ENCODE peak calls at places on chromosome 17, in nine cellular contexts. C is EH, V is HS-27A, R is choroid plexus epithelial cell, M is midbrain, S is AG04449, B is NCI-H1417, L is GM12864, N is WTC11. X is an unnamed sample.

GRCh38 chr17:47694818-47695663 is 1.1 kb downstream of the TBKBP1 start:
- DNase-seq in S (no peak), R (peak; percentile 30), B (no peak), N (no peak), L (no peak), V (no peak), M (peak; percentile 24), C (peak; percentile 62), X (peak; percentile 45)

GRCh38 chr17:39601010-39601597 is 6.6 kb downstream of the NEUROD2 start:
- DNase-seq in M (no peak), C (no peak), V (no peak), L (no peak), N (peak; percentile 65), B (no peak), R (no peak), S (no peak), X (no peak)

GRCh38 chr17:42999003-42999525 is 845 bp downstream of the RPL27 start:
- DNase-seq in V (no peak), C (no peak), L (no peak), N (no peak), R (no peak), M (no peak), S (no peak), B (no peak), X (no peak)

GRCh38 chr17:948284-948852 is 31.2 kb downstream of the NXN start:
- DNase-seq in M (no peak), L (no peak), C (peak; percentile 70), V (no peak), S (no peak), N (peak; percentile 63), B (no peak), R (no peak), X (peak; percentile 38)

GRCh38 chr17:57935833-57936807 is 19.1 kb downstream of the CUEDC1 start:
- DNase-seq in L (no peak), N (no peak), C (peak; percentile 89), S (no peak), R (no peak), B (no peak), V (no peak), M (peak; percentile 76), X (peak; percentile 37)

GRCh38 chr17:70313450-70313849 is 144.1 kb downstream of the KCNJ2 start:
- DNase-seq in C (no peak), R (peak; percentile 50), V (no peak), N (no peak), M (no peak), S (no peak), L (no peak), B (no peak), X (no peak)

GRCh38 chr17:32947736-32948135 is 19.8 kb downstream of the TMEM98 start:
- DNase-seq in B (no peak), L (no peak), M (no peak), C (no peak), R (no peak), V (no peak), N (no peak), S (no peak), X (no peak)

GRCh38 chr17:64202683-64203430 is 60.2 kb downstream of the TEX2 start:
- DNase-seq in V (peak; percentile 9), C (peak; percentile 89), M (peak; percentile 83), L (no peak), S (no peak), N (no peak), R (peak; percentile 84), B (no peak), X (no peak)

GRCh38 chr17:5042152-5043022 is 7.2 kb upstream of the SLC52A1 start:
- DNase-seq in M (no peak), C (no peak), V (no peak), L (no peak), N (no peak), R (no peak), S (no peak), B (no peak), X (no peak)

GRCh38 chr17:35242158-35242804 is 591 bp upstream of the SLFN5 start:
- DNase-seq in B (peak; percentile 83), S (no peak), N (peak; percentile 83), M (peak; percentile 11), L (peak; percentile 63), V (no peak), R (peak; percentile 47), C (peak; percentile 51), X (peak; percentile 90)

GRCh38 chr17:31834448-31834847 is 24.6 kb downstream of the COPRS start:
- DNase-seq in V (no peak), R (peak; percentile 41), B (no peak), C (no peak), S (no peak), M (no peak), N (no peak), L (peak; percentile 48), X (no peak)

GRCh38 chr17:40558651-40559015 is 6.6 kb downstream of the CCR7 start:
- DNase-seq in C (no peak), S (no peak), M (no peak), N (peak; percentile 3), V (no peak), L (no peak), R (no peak), B (no peak), X (no peak)

GRCh38 chr17:72661093-72661944 is 431.2 kb downstream of the SLC39A11 start:
- DNase-seq in M (peak; percentile 4), R (no peak), C (no peak), V (no peak), L (no peak), N (no peak), B (peak; percentile 64), S (no peak), X (peak; percentile 63)

GRCh38 chr17:80586464-80587228 is 42.0 kb downstream of the RPTOR start:
- DNase-seq in N (no peak), R (peak; percentile 99), C (no peak), V (no peak), B (no peak), S (no peak), L (no peak), M (no peak), X (no peak)

GRCh38 chr17:9044796-9045470 is 23.6 kb downstream of the NTN1 start:
- DNase-seq in M (no peak), R (no peak), B (no peak), L (no peak), N (no peak), S (no peak), C (no peak), V (no peak), X (no peak)